ENCODE peak calls at places on chromosomes 1 and 21, in six cellular contexts. A, D, V, M, X and Y are unnamed samples.

GRCh38 chr1:155168456-155169210 is 4.5 kb downstream of the KRTCAP2 start:
- DNase-seq in A (no peak), D (no peak), V (no peak), M (no peak), X (no peak), Y (no peak)

GRCh38 chr1:84632975-84633427 is 57.3 kb downstream of the SSX2IP start:
- DNase-seq in A (peak), D (no peak), V (no peak), M (peak), X (peak), Y (no peak)

GRCh38 chr1:7097938-7098592 is 312.8 kb downstream of the CAMTA1 start:
- DNase-seq in A (no peak), D (no peak), V (no peak), M (no peak), X (no peak), Y (no peak)

GRCh38 chr1:197972406-197972805 is 55.2 kb downstream of the LHX9 start:
- DNase-seq in A (no peak), D (no peak), V (no peak), M (no peak), X (no peak), Y (no peak)

GRCh38 chr1:78641558-78641957 is 8.1 kb upstream of the IFI44 start:
- DNase-seq in A (no peak), D (no peak), V (no peak), M (no peak), X (no peak), Y (no peak)

GRCh38 chr1:59499273-59499955 is 202.5 kb downstream of the FGGY start:
- DNase-seq in A (peak), D (no peak), V (no peak), M (peak), X (no peak), Y (no peak)

GRCh38 chr1:241499910-241500309 is 19.6 kb downstream of the FH start:
- DNase-seq in A (peak), D (no peak), V (no peak), M (peak), X (peak), Y (no peak)

GRCh38 chr21:38440746-38441145 is 57.5 kb downstream of the ERG start:
- DNase-seq in A (peak), D (no peak), V (no peak), M (peak), X (peak), Y (no peak)

DNA sequence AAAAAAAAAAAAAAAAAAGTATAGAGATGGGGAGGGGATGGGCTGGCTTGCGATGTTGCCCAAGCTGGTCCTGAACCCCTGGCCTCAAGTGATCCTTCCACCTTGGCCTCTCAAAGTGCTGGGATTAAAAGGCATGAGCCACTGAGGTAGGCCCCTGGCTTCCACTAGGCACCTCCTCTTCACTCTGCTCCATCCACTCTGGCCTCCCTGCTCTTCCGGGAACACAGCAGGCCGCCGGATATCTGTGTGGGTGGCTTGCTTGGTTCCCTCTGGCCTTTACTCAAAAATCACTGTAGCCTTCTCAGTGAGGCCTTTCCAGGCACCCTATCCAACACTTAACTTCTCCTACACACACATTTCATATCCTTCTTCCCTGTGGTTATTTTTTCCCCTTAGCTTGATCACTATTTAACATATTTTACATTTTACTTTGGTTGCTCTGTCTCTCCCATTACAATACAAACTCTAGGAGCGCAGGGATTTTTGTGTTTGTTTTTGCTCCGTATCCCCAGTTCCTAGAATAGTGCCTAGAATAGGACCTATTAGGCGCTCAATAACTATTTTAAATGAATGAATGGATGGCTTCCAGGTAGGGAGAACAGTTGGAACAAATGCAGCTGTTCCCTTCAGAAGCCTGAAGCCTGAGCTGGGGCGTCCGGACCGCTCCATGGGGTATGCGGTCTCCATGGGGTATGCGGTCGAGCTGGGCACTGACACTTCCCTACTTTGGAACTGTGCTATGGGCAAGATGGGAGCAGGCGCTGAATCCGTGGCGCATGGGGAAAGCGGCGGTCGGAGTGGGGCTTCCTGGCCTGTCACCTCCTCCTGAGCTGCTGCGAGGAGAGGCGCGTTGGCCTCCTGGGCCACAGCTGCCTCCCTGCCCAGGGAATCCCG is 46.7 kb downstream of the H3-3A start:
- DNase-seq in A (peak), D (no peak), V (no peak), M (no peak), X (no peak), Y (no peak)
- TF ChIP-seq CTCF in A (no peak), D (no peak), V (no peak), M (no peak), X (no peak), Y (no peak)

DNA sequence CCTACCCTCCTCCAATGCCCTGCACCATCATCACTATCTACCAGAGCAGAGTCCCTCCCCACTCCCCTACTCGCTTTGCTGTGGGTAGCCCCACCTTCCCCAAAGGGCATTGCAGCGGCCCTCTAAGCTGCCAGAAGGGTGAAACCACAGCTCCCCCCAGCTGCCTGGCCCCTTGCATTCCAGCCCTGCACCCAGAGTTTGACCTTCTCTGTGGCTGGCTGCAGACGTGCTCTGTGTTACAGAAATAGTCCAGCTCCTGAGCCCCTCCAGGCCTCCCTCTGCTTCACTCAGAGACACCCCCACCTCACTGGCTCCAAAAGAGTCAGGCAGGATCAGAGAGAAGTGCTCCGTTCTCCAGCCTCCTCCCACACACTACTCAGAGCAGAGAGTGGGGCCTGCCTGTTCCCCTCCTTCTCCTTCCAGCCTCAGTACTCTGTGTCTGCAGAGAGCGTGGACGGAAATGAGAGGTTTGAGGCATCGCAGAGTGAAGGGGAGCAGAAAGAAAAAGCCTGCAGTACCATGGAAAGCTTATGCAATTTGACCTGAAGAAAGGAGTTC is 63.2 kb downstream of the PLEKHA6 start:
- DNase-seq in A (peak), D (no peak), V (no peak), M (no peak), X (no peak), Y (no peak)
- TF ChIP-seq CTCF in A (no peak), D (no peak), V (no peak), M (no peak), X (no peak), Y (no peak)

DNA sequence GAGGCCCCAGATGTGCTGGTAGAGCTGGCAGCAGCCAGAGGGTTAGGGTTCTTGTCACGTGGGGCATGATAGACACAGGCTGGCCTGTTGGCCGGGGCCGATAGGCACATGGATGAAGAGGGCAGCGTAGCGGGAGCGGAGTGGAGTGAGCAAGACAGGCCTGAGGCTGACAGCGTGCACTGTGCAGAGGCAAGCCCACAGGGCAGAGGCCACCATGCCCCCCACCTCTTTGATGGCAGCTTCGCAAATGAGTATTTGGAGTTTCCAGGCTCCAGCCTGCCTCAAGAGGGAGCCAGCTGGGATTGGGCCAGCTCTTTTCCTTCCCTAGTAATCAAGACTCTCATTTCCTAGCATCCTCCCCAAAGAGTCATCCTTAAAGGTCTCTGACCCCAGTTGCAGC is 43.5 kb downstream of the TMCC2 start:
- DNase-seq in A (peak), D (no peak), V (no peak), M (no peak), X (no peak), Y (no peak)
- TF ChIP-seq CTCF in A (peak), D (peak), V (no peak), M (no peak), X (peak), Y (no peak)

GRCh38 chr1:206590025-206590834 is 22.0 kb downstream of the EIF2D start:
- DNase-seq in A (peak), D (no peak), V (peak), M (peak), X (no peak), Y (no peak)
- TF ChIP-seq CTCF in A (peak), D (peak), V (peak), M (no peak), X (peak), Y (peak)